ENCODE peak calls at places on chromosomes 5 and 9, in nine cellular contexts. M is CD4-positive, CD25-positive, alpha-beta regulatory T cell; E is upper lobe of right lung; U is astrocyte of the spinal cord; F is kidney; T is RWPE2; R is lung; A is Caco-2; J is choroid plexus epithelial cell. S is an unnamed sample.
A peak's percentile ranks its signal among the peaks of the same experiment; 100 is the strongest.

GRCh38 chr5:15021286-15022046 is 149.9 kb upstream of the ANKH start:
- DNase-seq in M (no peak), E (no peak), U (peak; percentile 75), F (no peak), T (no peak), R (no peak), A (peak; percentile 32), J (peak; percentile 72), S (peak; percentile 25)

GRCh38 chr9:96884443-96884842 is 30.1 kb upstream of the ZNF782 start:
- DNase-seq in M (no peak), E (no peak), U (peak; percentile 51), F (peak; percentile 73), T (peak; percentile 94), R (no peak), A (no peak), J (peak; percentile 46), S (no peak)

GRCh38 chr9:110921705-110922104 is 116.6 kb downstream of the LPAR1 start:
- DNase-seq in M (no peak), E (no peak), U (no peak), F (no peak), T (no peak), R (no peak), A (no peak), J (no peak), S (no peak)

GRCh38 chr9:109817846-109818472 is 38.0 kb downstream of the PALM2AKAP2 start:
- DNase-seq in M (no peak), E (no peak), U (peak; percentile 97), F (no peak), T (peak; percentile 72), R (peak; percentile 75), A (peak; percentile 78), J (peak; percentile 99), S (peak; percentile 83)

GRCh38 chr9:21155501-21155900 is 11.0 kb downstream of the IFNA21 start:
- DNase-seq in M (no peak), E (no peak), U (peak; percentile 16), F (no peak), T (no peak), R (no peak), A (no peak), J (peak; percentile 12), S (no peak)

GRCh38 chr9:97500263-97500662 is 1.2 kb upstream of the TMOD1 start:
- DNase-seq in M (no peak), E (no peak), U (no peak), F (no peak), T (no peak), R (no peak), A (no peak), J (no peak), S (no peak)

GRCh38 chr5:77400645-77401044 is 91.5 kb downstream of the WDR41 start:
- DNase-seq in M (no peak), E (no peak), U (no peak), F (no peak), T (no peak), R (no peak), A (no peak), J (no peak), S (peak; percentile 21)

GRCh38 chr9:111854799-111855198 is 41.8 kb upstream of the UGCG start:
- DNase-seq in M (no peak), E (no peak), U (no peak), F (no peak), T (no peak), R (no peak), A (no peak), J (peak; percentile 57), S (peak; percentile 49)

GRCh38 chr5:169893586-169893985 is 86.7 kb downstream of the INSYN2B start:
- DNase-seq in M (no peak), E (no peak), U (no peak), F (no peak), T (no peak), R (no peak), A (no peak), J (no peak), S (no peak)

GRCh38 chr5:429453-430188 is 13.4 kb upstream of the EXOC3 start:
- DNase-seq in M (no peak), E (peak; percentile 62), U (peak; percentile 55), F (peak; percentile 60), T (peak; percentile 69), R (no peak), A (no peak), J (peak; percentile 71), S (no peak)

GRCh38 chr5:160230686-160231527 is 1.6 kb downstream of the FABP6 start:
- DNase-seq in M (no peak), E (peak; percentile 79), U (peak; percentile 56), F (no peak), T (no peak), R (peak; percentile 66), A (no peak), J (peak; percentile 37), S (no peak)

GRCh38 chr9:111955048-111955447 is 58.4 kb downstream of the UGCG start:
- DNase-seq in M (no peak), E (no peak), U (no peak), F (no peak), T (no peak), R (no peak), A (no peak), J (no peak), S (no peak)

GRCh38 chr9:19146441-19146840 is 19.1 kb upstream of the PLIN2 start:
- DNase-seq in M (no peak), E (no peak), U (no peak), F (no peak), T (no peak), R (no peak), A (no peak), J (no peak), S (no peak)

DNA sequence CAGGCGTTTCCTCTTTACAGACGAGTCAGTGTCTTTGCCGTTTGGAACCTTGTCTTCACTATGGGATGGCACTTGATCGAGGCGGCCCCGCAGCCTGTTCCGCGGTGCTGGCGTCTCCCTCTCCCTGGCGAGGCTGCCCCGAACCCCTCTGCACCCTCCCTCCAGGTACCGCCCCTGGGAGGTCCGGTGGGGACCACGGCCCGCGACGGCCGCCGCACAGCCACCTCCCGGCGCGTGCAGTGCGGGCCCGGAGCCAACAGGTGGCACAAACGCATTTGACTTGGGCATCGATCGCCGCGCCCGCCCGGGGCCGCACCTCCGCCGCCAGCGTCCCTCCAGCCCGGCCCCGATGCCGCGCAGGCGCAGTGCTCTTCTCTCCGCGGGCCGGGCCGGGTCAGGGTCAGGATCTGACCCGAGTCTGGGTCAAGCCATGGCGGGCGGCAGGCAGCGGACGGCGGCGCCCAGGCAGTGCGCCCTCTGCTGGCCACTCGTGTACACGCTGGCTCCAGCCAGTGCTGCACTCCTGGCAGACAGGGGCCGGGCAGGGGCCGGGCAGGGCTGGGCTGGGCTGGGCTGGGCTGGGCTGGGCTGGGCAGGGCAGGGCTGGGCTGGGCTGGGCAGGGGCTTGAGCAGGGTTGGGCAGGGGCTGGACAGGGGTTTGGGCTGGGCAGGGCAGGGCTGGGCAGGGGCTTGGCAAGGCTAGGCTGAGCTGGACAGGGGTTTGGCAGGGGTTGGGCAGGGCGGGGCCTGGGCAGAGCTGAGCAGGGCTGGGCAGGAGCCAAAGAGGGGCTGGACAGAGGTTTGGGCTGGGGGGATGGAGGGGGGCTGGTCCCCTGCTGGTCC is 155.8 kb upstream of the IRX4 start:
- DNase-seq in M (peak; percentile 35), E (peak; percentile 88), U (no peak), F (peak; percentile 89), T (peak; percentile 82), R (peak; percentile 63), A (peak; percentile 11), J (peak; percentile 47), S (peak; percentile 56)
- H3K4me3 ChIP-seq in M (no peak overlapping the region), E (peak overlapping the region; percentile 52), U (no peak overlapping the region), F (no peak overlapping the region), T (peak overlapping the region; percentile 31), R (peak overlapping the region; percentile 12), A (no peak overlapping the region), J (peak overlapping the region; percentile 26), S (no peak overlapping the region)

GRCh38 chr5:150465926-150466325 is 16.4 kb upstream of the RPS14 start:
- DNase-seq in M (no peak), E (no peak), U (no peak), F (no peak), T (no peak), R (no peak), A (no peak), J (no peak), S (no peak)
- H3K4me3 ChIP-seq in M (no peak overlapping the region), E (no peak overlapping the region), U (no peak overlapping the region), F (no peak overlapping the region), T (no peak overlapping the region), R (no peak overlapping the region), A (no peak overlapping the region), J (no peak overlapping the region), S (no peak overlapping the region)

DNA sequence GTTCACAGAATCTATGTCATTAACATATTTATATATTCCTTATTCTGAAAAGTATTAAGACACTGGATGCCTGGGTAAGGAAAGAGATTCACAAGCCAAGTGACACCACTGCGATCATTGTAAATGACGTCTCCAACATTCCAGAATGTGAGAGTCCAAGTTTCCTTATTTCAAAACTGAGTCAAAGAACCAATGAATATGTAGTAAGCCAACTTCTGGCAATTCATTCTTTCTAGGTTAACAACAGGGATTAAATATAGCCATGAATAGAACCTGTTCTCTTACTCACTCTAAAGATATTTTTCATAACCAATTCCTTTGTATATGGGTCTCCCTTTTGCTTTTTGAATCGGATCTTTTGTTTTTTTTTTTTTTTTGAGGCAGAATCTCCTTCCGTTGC is 18.1 kb downstream of the RAI14 start:
- DNase-seq in M (no peak), E (no peak), U (peak; percentile 94), F (no peak), T (no peak), R (no peak), A (no peak), J (peak; percentile 88), S (no peak)
- H3K4me3 ChIP-seq in M (no peak overlapping the region), E (no peak overlapping the region), U (no peak overlapping the region), F (no peak overlapping the region), T (no peak overlapping the region), R (no peak overlapping the region), A (no peak overlapping the region), J (no peak overlapping the region), S (no peak overlapping the region)

DNA sequence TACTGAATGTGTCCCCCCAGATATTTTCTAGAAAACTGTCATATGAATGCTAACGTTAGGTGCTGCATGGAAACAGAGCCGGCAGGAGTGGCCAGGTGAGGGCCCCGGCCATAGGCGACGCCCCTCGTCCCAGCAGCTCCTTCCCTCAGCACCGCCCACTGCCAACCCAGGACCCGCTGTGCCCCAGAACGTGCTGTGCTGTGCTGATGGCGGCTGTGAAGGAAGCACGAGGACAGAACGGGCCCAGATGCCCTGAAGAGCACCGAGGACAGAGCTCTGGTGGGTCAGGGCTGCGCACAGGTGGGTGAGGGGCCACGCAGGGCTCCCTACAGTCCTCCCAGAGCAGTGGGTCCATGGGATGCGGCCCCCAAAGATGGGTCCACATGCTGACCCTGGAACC is 30.3 kb downstream of the LPCAT1 start:
- DNase-seq in M (no peak), E (no peak), U (no peak), F (no peak), T (no peak), R (no peak), A (no peak), J (no peak), S (no peak)
- H3K4me3 ChIP-seq in M (no peak overlapping the region), E (no peak overlapping the region), U (no peak overlapping the region), F (no peak overlapping the region), T (no peak overlapping the region), R (no peak overlapping the region), A (no peak overlapping the region), J (no peak overlapping the region), S (peak overlapping the region; percentile 70)

S was measured in NB4.